ENCODE peak calls at places on chromosome 2, in nine cellular contexts. A is body of pancreas; I is neural progenitor cell; O is ascending aorta; E is Peyer's patch; G is sigmoid colon; D is H1; B is stomach; K is CD4-positive, alpha-beta T cell. S is an unnamed sample.

GRCh38 chr2:76180676-76181075 is 470.0 kb upstream of the GCFC2 start:
- DNase-seq in A (no peak), I (no peak), O (no peak), E (no peak), G (no peak), D (no peak), B (no peak), K (no peak), S (no peak)

GRCh38 chr2:159712929-159713575 is 746 bp downstream of the MARCHF7 start:
- DNase-seq in A (no peak), I (no peak), O (no peak), E (no peak), G (no peak), D (no peak), B (no peak), K (no peak), S (no peak)

GRCh38 chr2:65554765-65555561 is 122.6 kb upstream of the SPRED2 start:
- DNase-seq in A (no peak), I (no peak), O (no peak), E (no peak), G (no peak), D (no peak), B (no peak), K (no peak), S (no peak)

GRCh38 chr2:170886391-170886790 is 42.7 kb upstream of the GORASP2 start:
- DNase-seq in A (no peak), I (no peak), O (no peak), E (no peak), G (no peak), D (no peak), B (no peak), K (no peak), S (no peak)

GRCh38 chr2:44964704-44965343 is 23.3 kb downstream of the SIX3 start:
- DNase-seq in A (peak; percentile 40), I (peak; percentile 90), O (no peak), E (no peak), G (no peak), D (no peak), B (no peak), K (no peak), S (no peak)

GRCh38 chr2:73890301-73891092 is 2.3 kb upstream of the ACTG2 start:
- DNase-seq in A (no peak), I (no peak), O (no peak), E (no peak), G (peak; percentile 60), D (no peak), B (no peak), K (no peak), S (no peak)

GRCh38 chr2:240369725-240370585 is 65.5 kb upstream of the GPC1 start:
- DNase-seq in A (peak; percentile 81), I (no peak), O (peak; percentile 92), E (no peak), G (peak; percentile 86), D (peak; percentile 10), B (peak; percentile 39), K (no peak), S (peak; percentile 17)

GRCh38 chr2:138670734-138671133 is 109.5 kb downstream of the NXPH2 start:
- DNase-seq in A (no peak), I (no peak), O (no peak), E (no peak), G (no peak), D (no peak), B (no peak), K (no peak), S (no peak)

GRCh38 chr2:15826273-15826717 is 114.1 kb upstream of the MYCN start:
- DNase-seq in A (no peak), I (peak; percentile 87), O (no peak), E (no peak), G (no peak), D (no peak), B (no peak), K (no peak), S (no peak)

GRCh38 chr2:113160248-113160647 is 13.5 kb upstream of the PSD4 start:
- DNase-seq in A (no peak), I (no peak), O (no peak), E (no peak), G (no peak), D (no peak), B (no peak), K (no peak), S (no peak)

DNA sequence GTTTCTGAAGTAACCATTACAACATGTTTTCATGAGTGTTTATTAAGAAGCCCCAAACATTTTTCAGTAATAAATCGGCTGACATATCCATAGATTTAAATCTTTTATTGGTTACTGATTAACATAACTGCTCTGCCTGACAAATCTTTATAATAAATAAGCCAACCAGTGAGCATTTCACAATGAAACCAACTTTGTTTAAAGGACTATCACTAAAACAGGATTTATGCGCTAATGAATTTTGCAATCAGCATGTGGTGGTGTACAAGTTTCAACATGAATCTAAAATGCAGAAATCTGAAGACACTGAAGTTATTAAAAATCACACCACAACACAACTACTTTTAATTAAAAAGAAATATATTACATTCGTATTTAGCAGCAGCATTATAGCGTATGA is 166.7 kb downstream of the MEIS1 start:
- DNase-seq in A (no peak), I (no peak), O (no peak), E (no peak), G (no peak), D (no peak), B (no peak), K (no peak), S (no peak)
- TF ChIP-seq CTCF in A (no peak), I (no peak), O (no peak), E (no peak), G (no peak), D (no peak), B (no peak), K (no peak), S (no peak)

GRCh38 chr2:201631041-201631440 is 12.3 kb downstream of the TMEM237 start:
- DNase-seq in A (no peak), I (no peak), O (no peak), E (no peak), G (no peak), D (no peak), B (no peak), K (no peak), S (no peak)

GRCh38 chr2:201633862-201634261 is 9.4 kb downstream of the TMEM237 start:
- DNase-seq in A (no peak), I (no peak), O (no peak), E (no peak), G (no peak), D (no peak), B (no peak), K (no peak), S (no peak)

GRCh38 chr2:201630577-201630976 is 12.7 kb downstream of the TMEM237 start:
- DNase-seq in A (no peak), I (no peak), O (no peak), E (no peak), G (no peak), D (no peak), B (no peak), K (no peak), S (no peak)

DNA sequence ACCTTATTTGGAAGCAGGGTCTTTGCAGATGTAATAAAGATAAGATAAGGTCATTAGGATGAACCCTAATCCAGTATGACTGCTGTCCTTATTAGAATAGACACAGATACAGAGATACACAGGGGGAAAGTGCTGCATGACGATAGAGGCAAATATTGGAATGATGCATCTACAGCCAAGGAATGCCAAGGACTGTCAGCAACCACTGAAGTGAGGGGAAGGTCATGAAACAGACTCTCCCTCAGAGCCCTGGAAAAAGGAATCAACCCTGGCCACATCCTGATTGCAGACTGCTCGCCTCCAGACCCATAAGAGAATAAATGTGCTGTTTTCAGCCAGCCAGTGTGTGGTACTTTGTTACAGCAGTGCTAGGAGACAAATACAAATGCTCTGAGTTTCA is 14.8 kb downstream of the TMEM237 start:
- DNase-seq in A (no peak), I (no peak), O (no peak), E (no peak), G (no peak), D (no peak), B (no peak), K (no peak), S (no peak)
- H3K9me3 ChIP-seq in A (no peaks in the 10 kb centered on the region), I (no peaks in the 10 kb centered on the region), O (no peaks in the 10 kb centered on the region), E (no peaks in the 10 kb centered on the region), G (no peaks in the 10 kb centered on the region), D (no peaks in the 10 kb centered on the region), B (no peaks in the 10 kb centered on the region), K (no peaks in the 10 kb centered on the region), S (no peaks in the 10 kb centered on the region)

GRCh38 chr2:58341047-58341446 is 99.9 kb upstream of the FANCL start:
- DNase-seq in A (no peak), I (no peak), O (no peak), E (no peak), G (no peak), D (no peak), B (no peak), K (no peak), S (no peak)
- TF ChIP-seq CTCF in A (no peak), I (no peak), O (no peak), E (no peak), G (no peak), D (peak; percentile 50), B (no peak), K (no peak), S (no peak)

GRCh38 chr2:230217424-230217823 is 2.4 kb downstream of the SP110 start:
- DNase-seq in A (no peak), I (no peak), O (no peak), E (no peak), G (no peak), D (no peak), B (no peak), K (no peak), S (no peak)

GRCh38 chr2:230218411-230218810 is 1.4 kb downstream of the SP110 start:
- DNase-seq in A (no peak), I (no peak), O (no peak), E (no peak), G (no peak), D (no peak), B (no peak), K (no peak), S (no peak)

GRCh38 chr2:230220347-230220969 is 674 bp upstream of the SP110 start:
- DNase-seq in A (no peak), I (no peak), O (no peak), E (no peak), G (no peak), D (no peak), B (no peak), K (no peak), S (no peak)

GRCh38 chr2:230221533-230221932 is 1.7 kb upstream of the SP110 start:
- DNase-seq in A (no peak), I (no peak), O (no peak), E (no peak), G (no peak), D (no peak), B (no peak), K (no peak), S (no peak)

DNA sequence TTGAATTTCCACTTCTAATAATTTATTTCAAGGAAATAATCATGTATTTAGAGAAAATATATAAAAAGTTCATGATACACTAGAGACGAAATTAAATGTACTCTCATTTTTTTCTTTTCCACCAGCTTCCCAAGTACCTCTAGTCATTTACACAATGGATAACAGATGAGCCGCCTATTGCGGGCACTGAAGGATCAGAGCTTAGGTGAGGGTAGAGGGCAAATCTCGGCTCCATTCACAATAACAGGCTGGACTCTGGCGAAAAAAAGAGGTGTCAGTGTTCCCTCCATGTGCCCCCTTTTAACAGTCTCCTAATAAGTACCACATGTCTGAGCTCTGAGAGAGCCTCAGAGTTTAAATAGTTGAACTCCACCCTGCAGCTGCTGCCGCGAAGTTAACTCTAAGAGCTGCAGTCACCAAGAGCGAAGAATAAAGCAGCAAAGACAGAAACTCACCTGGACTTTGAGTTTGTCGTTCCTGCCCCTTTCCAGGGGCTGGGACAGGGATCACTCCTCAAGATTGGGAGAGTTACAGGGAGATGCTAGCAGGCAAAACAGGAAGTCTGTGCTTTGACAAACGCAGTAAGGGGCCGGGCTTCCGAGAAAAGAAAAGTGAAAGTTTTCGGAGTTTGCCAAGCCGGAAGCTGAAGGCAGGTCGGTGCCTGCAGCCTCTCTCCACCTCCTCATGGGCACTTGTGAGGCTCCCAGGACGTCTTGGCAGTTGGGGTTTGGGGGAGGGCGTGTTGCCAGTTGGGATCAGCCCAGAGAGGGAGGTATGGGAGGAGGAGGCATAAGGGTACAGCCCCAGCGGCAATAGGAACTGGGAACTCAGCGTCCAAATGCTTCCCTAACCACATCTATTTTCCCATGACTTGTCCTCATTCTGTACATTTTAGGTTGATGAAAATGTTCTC is at the start of gene SP110:
- DNase-seq in A (peak; percentile 88), I (peak; percentile 16), O (peak; percentile 88), E (peak; percentile 78), G (peak; percentile 89), D (peak; percentile 33), B (peak; percentile 88), K (peak; percentile 64), S (peak; percentile 86)
- H3K9me3 ChIP-seq in A (no peaks in the 10 kb centered on the region), I (no peaks in the 10 kb centered on the region), O (no peaks in the 10 kb centered on the region), E (no peaks in the 10 kb centered on the region), G (no peaks in the 10 kb centered on the region), D (no peaks in the 10 kb centered on the region), B (no peaks in the 10 kb centered on the region), K (no peaks in the 10 kb centered on the region), S (no peaks in the 10 kb centered on the region)